ENCODE peak calls at places on chromosomes 12 and 14, in nine cellular contexts. K is activated T-helper 1 cell treated with anti-CD3 and anti-CD28 coated beads, Interleukin-2, amount 50 U/mL, for 16 hours; N is GM04503; H is NCI-H1105 treated with DMSO at 0.1 percent for 48 hours; G is HFFc6; X is cardiac muscle cell; S is caudate nucleus; L is adrenal gland; I is HTR-8/SVneo. P is an unnamed sample.

GRCh38 chr12:11884661-11885060 is 186.1 kb upstream of the BCL2L14 start:
- DNase-seq in X (no peak), K (no peak), N (no peak), L (no peak), I (no peak), H (no peak), S (no peak), G (no peak), P (no peak)

GRCh38 chr14:103185051-103186027 is 62.1 kb downstream of the TNFAIP2 start:
- DNase-seq in H (peak), N (no peak), S (no peak), I (peak), X (peak), L (no peak), K (no peak), G (no peak), P (no peak)

GRCh38 chr14:72476657-72477499 is 417.0 kb downstream of the DPF3 start:
- DNase-seq in X (no peak), I (peak), N (peak), G (peak), S (no peak), H (no peak), L (no peak), K (no peak), P (no peak)

GRCh38 chr14:68711551-68712437 is 81.1 kb downstream of the ZFP36L1 start:
- DNase-seq in S (no peak), X (no peak), N (no peak), H (no peak), L (no peak), K (no peak), G (no peak), I (no peak), P (no peak)

GRCh38 chr12:18391136-18391535 is 129.8 kb downstream of the PIK3C2G start:
- DNase-seq in G (no peak), I (no peak), H (no peak), S (no peak), L (no peak), K (no peak), X (no peak), N (no peak), P (no peak)

GRCh38 chr12:98725481-98726247 is 80.6 kb downstream of the APAF1 start:
- DNase-seq in L (peak), X (peak), K (no peak), G (peak), H (peak), S (peak), I (peak), N (peak), P (peak)

GRCh38 chr14:99569725-99570541 is 34.1 kb downstream of the CCDC85C start:
- DNase-seq in K (no peak), S (no peak), G (no peak), I (no peak), X (no peak), L (no peak), N (no peak), H (no peak), P (no peak)

GRCh38 chr12:117595751-117596150 is 234.3 kb upstream of the NOS1 start:
- DNase-seq in X (no peak), H (no peak), L (no peak), I (no peak), S (no peak), G (no peak), K (no peak), N (no peak), P (no peak)

GRCh38 chr12:49868952-49869815 is 26.3 kb upstream of the BCDIN3D start:
- DNase-seq in K (no peak), L (peak), X (peak), H (peak), G (peak), I (peak), S (peak), N (peak), P (peak)

GRCh38 chr14:69281450-69282169 is 21.7 kb downstream of the GALNT16 start:
- DNase-seq in L (no peak), G (peak), K (no peak), N (no peak), X (no peak), I (no peak), H (peak), S (no peak), P (no peak)

GRCh38 chr14:63295991-63296630 is 22.6 kb downstream of the GPHB5 start:
- DNase-seq in H (no peak), S (no peak), N (no peak), K (no peak), L (no peak), I (no peak), G (no peak), X (no peak), P (no peak)

GRCh38 chr14:102928412-102929348 is 6.2 kb downstream of the AMN start:
- DNase-seq in X (peak), I (no peak), S (no peak), N (no peak), K (peak), G (no peak), L (no peak), H (peak), P (no peak)

GRCh38 chr12:105107176-105107496 is 395 bp upstream of the WASHC4 start:
- DNase-seq in H (peak), N (no peak), L (no peak), X (no peak), I (peak), G (no peak), S (peak), K (no peak), P (peak)

GRCh38 chr14:68663385-68664076 is 129.3 kb downstream of the ZFP36L1 start:
- DNase-seq in L (peak), H (no peak), G (peak), N (no peak), S (no peak), K (no peak), X (no peak), I (no peak), P (no peak)

GRCh38 chr14:52071675-52072074 is 2.8 kb upstream of the NID2 start:
- DNase-seq in X (peak), N (no peak), G (no peak), H (no peak), K (no peak), I (no peak), L (no peak), S (no peak), P (no peak)

GRCh38 chr12:120497524-120498150 is 1.7 kb downstream of the DYNLL1 start:
- DNase-seq in G (peak), L (no peak), X (no peak), I (no peak), S (no peak), H (no peak), N (no peak), K (no peak), P (no peak)

GRCh38 chr14:53380041-53380440 is 226.9 kb upstream of the DDHD1 start:
- DNase-seq in X (no peak), I (no peak), H (no peak), S (no peak), G (no peak), K (no peak), L (no peak), N (no peak), P (peak)

GRCh38 chr14:52131640-52132320 is 62.9 kb upstream of the NID2 start:
- DNase-seq in G (peak), N (no peak), L (peak), K (no peak), I (peak), S (peak), H (peak), X (peak), P (peak)

GRCh38 chr14:94483729-94484275 is 7.8 kb upstream of the SERPINA9 start:
- DNase-seq in G (no peak), X (no peak), L (no peak), S (no peak), I (peak), H (no peak), K (no peak), N (no peak), P (peak)

GRCh38 chr14:22536853-22537338 is 52.1 kb downstream of the DAD1 start:
- DNase-seq in G (peak), N (peak), X (no peak), I (peak), H (no peak), K (no peak), L (peak), S (peak), P (peak)

GRCh38 chr12:22283006-22283506 is 51.5 kb downstream of the ST8SIA1 start:
- DNase-seq in N (peak), S (no peak), H (no peak), G (peak), K (no peak), L (no peak), I (no peak), X (no peak), P (peak)

GRCh38 chr12:89020121-89020480 is 332.2 kb downstream of the DUSP6 start:
- DNase-seq in I (no peak), N (no peak), X (no peak), L (no peak), G (no peak), S (no peak), K (no peak), H (no peak), P (no peak)

GRCh38 chr12:119544780-119545625 is 48.6 kb upstream of the TMEM233 start:
- DNase-seq in K (no peak), G (peak), L (peak), X (peak), H (peak), S (peak), I (peak), N (peak), P (peak)

GRCh38 chr12:81797100-81797499 is 38.0 kb upstream of the PPFIA2 start:
- DNase-seq in I (no peak), S (no peak), K (no peak), L (no peak), H (peak), N (no peak), G (no peak), X (peak), P (no peak)

GRCh38 chr14:104357689-104358527 is 219.5 kb downstream of the KIF26A start:
- DNase-seq in X (no peak), N (no peak), I (no peak), S (no peak), G (no peak), K (no peak), L (no peak), H (no peak), P (no peak)

GRCh38 chr14:36857842-36858445 is 196.3 kb downstream of the PAX9 start:
- DNase-seq in H (no peak), K (no peak), L (no peak), G (no peak), I (no peak), S (no peak), N (no peak), X (no peak), P (no peak)

GRCh38 chr14:99055019-99055418 is 217.0 kb downstream of the BCL11B start:
- DNase-seq in H (no peak), S (no peak), X (no peak), I (no peak), N (no peak), L (no peak), K (no peak), G (no peak), P (no peak)

GRCh38 chr12:94690199-94690695 is 39.9 kb upstream of the TMCC3 start:
- DNase-seq in L (no peak), G (no peak), N (no peak), X (no peak), H (no peak), S (no peak), K (no peak), I (no peak), P (no peak)

GRCh38 chr12:102848832-102849231 is 68.2 kb downstream of the PAH start:
- DNase-seq in K (no peak), H (no peak), G (no peak), I (no peak), L (no peak), N (no peak), X (no peak), S (no peak), P (no peak)

GRCh38 chr14:68632591-68632895 is 160.3 kb downstream of the ZFP36L1 start:
- DNase-seq in N (no peak), L (no peak), X (no peak), I (no peak), H (no peak), K (no peak), S (no peak), G (no peak), P (no peak)

GRCh38 chr14:99450266-99450665 is 30.4 kb downstream of the SETD3 start:
- DNase-seq in I (no peak), K (no peak), S (no peak), G (no peak), L (no peak), X (no peak), H (no peak), N (no peak), P (no peak)

GRCh38 chr12:78916845-78917480 is 52.4 kb downstream of the SYT1 start:
- DNase-seq in S (no peak), G (no peak), K (no peak), H (no peak), X (no peak), N (no peak), I (peak), L (no peak), P (no peak)

GRCh38 chr14:23209651-23210423 is 26.4 kb upstream of the SLC7A8 start:
- DNase-seq in I (no peak), H (no peak), K (no peak), N (no peak), L (no peak), X (no peak), G (peak), S (no peak), P (peak)

GRCh38 chr12:131089526-131090253 is 136.0 kb downstream of the ADGRD1 start:
- DNase-seq in S (peak), K (no peak), H (no peak), X (no peak), L (no peak), I (no peak), G (no peak), N (no peak), P (no peak)

GRCh38 chr12:78645956-78646355 is 218.6 kb upstream of the SYT1 start:
- DNase-seq in I (no peak), N (peak), K (no peak), X (no peak), L (no peak), H (no peak), S (no peak), G (no peak), P (peak)

GRCh38 chr14:97442363-97442762 is 645.2 kb downstream of the VRK1 start:
- DNase-seq in L (no peak), S (no peak), N (no peak), K (no peak), H (no peak), I (no peak), X (no peak), G (no peak), P (no peak)

GRCh38 chr12:66768293-66768692 is 89.4 kb upstream of the GRIP1 start:
- DNase-seq in L (no peak), I (no peak), S (no peak), H (no peak), N (no peak), X (no peak), K (no peak), G (no peak), P (no peak)

GRCh38 chr12:80551897-80552296 is 107.9 kb downstream of the PTPRQ start:
- DNase-seq in L (peak), I (peak), H (peak), S (no peak), X (no peak), N (peak), K (no peak), G (peak), P (peak)

GRCh38 chr12:109910969-109911348 is 10.9 kb downstream of the TCHP start:
- DNase-seq in H (no peak), I (peak), X (no peak), N (no peak), L (no peak), S (no peak), K (no peak), G (peak), P (no peak)